ENCODE peak calls at places on chromosomes 5 and 9, in seven cellular contexts. S is NCI-H69; K is frontal cortex; H is SW 1271; I is activated CD4-positive, alpha-beta T cell treated with anti-CD3 and anti-CD28 coated beads, Interleukin-2, amount 50 U/mL, for 48 hours; V is ureter; B is NCI-H510A treated with DMSO at 0.1 percent for 48 hours. D is an unnamed sample.

GRCh38 chr9:105290401-105290800 is 46.0 kb downstream of the SLC44A1 start:
- DNase-seq in H (no peak), V (peak), S (peak), B (no peak), I (no peak), K (no peak), D (no peak)

GRCh38 chr9:95207403-95207802 is 110.1 kb downstream of the FANCC start:
- DNase-seq in S (no peak), B (no peak), K (no peak), H (no peak), I (no peak), V (no peak), D (no peak)

GRCh38 chr5:39409036-39409435 is 15.7 kb downstream of the DAB2 start:
- DNase-seq in H (no peak), I (no peak), V (no peak), S (no peak), B (no peak), K (no peak), D (no peak)

GRCh38 chr5:82276800-82277612 is 1.1 kb downstream of the RPS23 start:
- DNase-seq in B (no peak), I (no peak), K (no peak), H (no peak), S (no peak), V (no peak), D (no peak)

GRCh38 chr5:16606628-16607027 is 10.2 kb downstream of the RETREG1 start:
- DNase-seq in I (no peak), S (no peak), H (no peak), K (no peak), B (no peak), V (no peak), D (no peak)

GRCh38 chr9:72667181-72667580 is 145.8 kb downstream of the TMC1 start:
- DNase-seq in H (no peak), B (no peak), K (no peak), S (no peak), I (no peak), V (no peak), D (no peak)

GRCh38 chr9:137297060-137297664 is 4.9 kb downstream of the NRARP start:
- DNase-seq in B (peak), I (no peak), H (no peak), V (no peak), S (peak), K (no peak), D (no peak)

GRCh38 chr9:14903040-14903439 is 7.2 kb downstream of the FREM1 start:
- DNase-seq in H (no peak), B (no peak), K (no peak), I (no peak), V (no peak), S (peak), D (no peak)

GRCh38 chr5:175920506-175920865 is 47.6 kb downstream of the THOC3 start:
- DNase-seq in H (no peak), B (no peak), V (no peak), I (no peak), K (no peak), S (no peak), D (no peak)

GRCh38 chr5:39447968-39448367 is 23.2 kb upstream of the DAB2 start:
- DNase-seq in V (no peak), H (no peak), B (no peak), I (no peak), K (no peak), S (no peak), D (no peak)

GRCh38 chr5:65151632-65152031 is 330.1 kb downstream of the ADAMTS6 start:
- DNase-seq in V (no peak), K (no peak), S (no peak), B (no peak), I (no peak), H (no peak), D (no peak)

GRCh38 chr5:6469836-6470235 is 21.2 kb downstream of the UBE2QL1 start:
- DNase-seq in B (no peak), K (no peak), I (no peak), S (no peak), V (no peak), H (no peak), D (no peak)

GRCh38 chr5:6584101-6584645 is 48.7 kb downstream of the NSUN2 start:
- DNase-seq in I (no peak), B (no peak), V (no peak), K (no peak), S (no peak), H (no peak), D (no peak)

GRCh38 chr9:124450241-124450924 is at the start of gene ADGRD2:
- DNase-seq in B (no peak), H (no peak), S (peak), I (no peak), K (no peak), V (no peak), D (no peak)

GRCh38 chr5:38509185-38509584 is 47.3 kb downstream of the LIFR start:
- DNase-seq in I (no peak), K (no peak), B (no peak), S (no peak), H (no peak), V (no peak), D (no peak)

GRCh38 chr5:153987310-153987709 is 51.4 kb downstream of the FAM114A2 start:
- DNase-seq in V (peak), S (no peak), H (no peak), I (no peak), B (no peak), K (no peak), D (no peak)

GRCh38 chr5:151773979-151774378 is 2.2 kb downstream of the G3BP1 start:
- DNase-seq in I (no peak), V (no peak), B (no peak), H (no peak), S (peak), K (no peak), D (no peak)

GRCh38 chr5:172872997-172873491 is 39.0 kb downstream of the ERGIC1 start:
- DNase-seq in B (no peak), I (no peak), K (no peak), V (peak), H (no peak), S (no peak), D (no peak)

GRCh38 chr9:75855509-75855908 is 35.0 kb upstream of the PCSK5 start:
- DNase-seq in B (no peak), V (no peak), I (no peak), S (peak), K (no peak), H (no peak), D (no peak)

GRCh38 chr5:54547711-54548250 is 30.2 kb downstream of the SNX18 start:
- DNase-seq in K (no peak), V (no peak), H (no peak), I (no peak), S (no peak), B (no peak), D (no peak)

GRCh38 chr9:128633057-128633456 is 23.6 kb downstream of the DYNC2I2 start:
- DNase-seq in S (no peak), H (no peak), I (no peak), K (no peak), B (no peak), V (no peak), D (no peak)

GRCh38 chr5:94618029-94618492 is 343 bp downstream of the KIAA0825 start:
- DNase-seq in S (peak), V (peak), K (no peak), B (peak), H (peak), I (no peak), D (peak)

GRCh38 chr9:114745108-114745848 is 60.6 kb downstream of the TNFSF15 start:
- DNase-seq in V (no peak), I (no peak), B (no peak), K (no peak), S (peak), H (no peak), D (no peak)

D was measured in T-helper 2 cell treated with Interferon-gamma antibody and Interleukin-4, amounts not matched to agents 5 μg/mL and 100 μg/mL, for 36 hours.